ENCODE peak calls at places on chromosomes 4 and X, in six cellular contexts. V, C, Z, X, U and R are unnamed samples.

GRCh38 chr4:37066149-37066548 is 178.4 kb upstream of the NWD2 start:
- DNase-seq in V (peak), C (no peak), U (no peak), X (no peak), Z (peak), R (no peak)

GRCh38 chrX:137432609-137433008 is 133.3 kb upstream of the ZIC3 start:
- DNase-seq in V (peak), C (no peak), Z (no peak), U (no peak), X (no peak), R (no peak)

GRCh38 chr4:8231551-8232049 is 32.5 kb downstream of the SH3TC1 start:
- DNase-seq in C (no peak), V (no peak), U (no peak), X (no peak), Z (no peak), R (no peak)

GRCh38 chr4:177118596-177118995 is 191.1 kb upstream of the NEIL3 start:
- DNase-seq in X (no peak), V (peak), Z (peak), C (peak), U (peak), R (peak)

GRCh38 chrX:129732857-129733256 is 5.9 kb upstream of the XPNPEP2 start:
- DNase-seq in X (no peak), U (no peak), C (no peak), V (no peak), Z (no peak), R (no peak)

GRCh38 chrX:10124506-10125247 is 32.1 kb upstream of the CLCN4 start:
- DNase-seq in X (no peak), V (no peak), U (no peak), Z (no peak), C (no peak), R (no peak)

GRCh38 chr4:96317924-96318323 is 478.0 kb downstream of the PDHA2 start:
- DNase-seq in V (no peak), Z (no peak), X (no peak), U (no peak), C (no peak), R (no peak)

GRCh38 chr4:180767330-180767729 is 1475.9 kb upstream of the TENM3 start:
- DNase-seq in X (no peak), U (no peak), V (no peak), C (no peak), Z (no peak), R (no peak)

GRCh38 chr4:118773082-118773792 is 62.7 kb downstream of the SEC24D start:
- DNase-seq in Z (no peak), X (no peak), C (no peak), V (no peak), U (no peak), R (no peak)

GRCh38 chr4:3481783-3482397 is 18.8 kb downstream of the DOK7 start:
- DNase-seq in V (no peak), C (no peak), Z (no peak), U (no peak), X (no peak), R (no peak)

GRCh38 chrX:125757794-125758564 is 408.1 kb downstream of the DCAF12L2 start:
- DNase-seq in X (no peak), U (no peak), C (no peak), V (peak), Z (peak), R (peak)

GRCh38 chrX:45771114-45771513 is 570.4 kb upstream of the DIPK2B start:
- DNase-seq in C (peak), Z (no peak), V (no peak), U (peak), X (no peak), R (peak)

GRCh38 chr4:126604273-126604867 is 1028.4 kb upstream of the INTU start:
- DNase-seq in Z (peak), U (peak), V (no peak), C (peak), X (no peak), R (peak)

GRCh38 chr4:168835880-168836454 is 174.1 kb downstream of the CBR4 start:
- DNase-seq in V (no peak), Z (no peak), X (no peak), U (no peak), C (no peak), R (no peak)

GRCh38 chrX:100721328-100721727 is 10.6 kb downstream of the SYTL4 start:
- DNase-seq in V (no peak), C (no peak), U (no peak), X (no peak), Z (no peak), R (no peak)

GRCh38 chrX:80237072-80237471 is 183.2 kb upstream of the TENT5D start:
- DNase-seq in V (no peak), C (no peak), U (no peak), Z (no peak), X (no peak), R (peak)

GRCh38 chrX:116232833-116233232 is 62.3 kb downstream of the AGTR2 start:
- DNase-seq in U (no peak), C (peak), Z (no peak), V (no peak), X (no peak), R (peak)

GRCh38 chr4:16722386-16722785 is 176.1 kb downstream of the LDB2 start:
- DNase-seq in X (no peak), U (no peak), Z (no peak), C (no peak), V (no peak), R (no peak)

GRCh38 chr4:7282094-7282370 is 89.7 kb downstream of the SORCS2 start:
- DNase-seq in V (no peak), Z (no peak), U (no peak), X (no peak), C (no peak), R (no peak)

GRCh38 chr4:156109943-156110925 is 156.6 kb upstream of the CTSO start:
- DNase-seq in Z (no peak), C (peak), U (no peak), X (no peak), V (peak), R (peak)

GRCh38 chr4:140556372-140557085 is 12.2 kb downstream of the UCP1 start:
- DNase-seq in X (no peak), C (no peak), V (no peak), Z (no peak), U (no peak), R (no peak)

GRCh38 chr4:2694691-2695090 is 61.4 kb downstream of the TNIP2 start:
- DNase-seq in U (no peak), V (no peak), X (peak), Z (no peak), C (no peak), R (no peak)

GRCh38 chr4:184766421-184766820 is 32.5 kb upstream of the CENPU start:
- DNase-seq in V (no peak), X (no peak), U (no peak), Z (no peak), C (no peak), R (no peak)

GRCh38 chr4:139913995-139914394 is 240.0 kb downstream of the MAML3 start:
- DNase-seq in X (no peak), V (no peak), U (no peak), Z (no peak), C (peak), R (peak)

GRCh38 chrX:18898517-18898916 is 85.4 kb downstream of the PHKA2 start:
- DNase-seq in Z (no peak), X (no peak), C (no peak), U (no peak), V (no peak), R (no peak)

GRCh38 chr4:113665036-113665435 is 96.5 kb downstream of the CAMK2D start:
- DNase-seq in X (no peak), U (no peak), Z (no peak), C (no peak), V (no peak), R (no peak)

GRCh38 chrX:134004038-134004437 is 18.6 kb upstream of the GPC3 start:
- DNase-seq in X (no peak), U (no peak), C (peak), Z (no peak), V (no peak), R (peak)

GRCh38 chr4:21134994-21135393 is 434.7 kb downstream of the PACRGL start:
- DNase-seq in V (no peak), U (no peak), C (peak), X (no peak), Z (no peak), R (no peak)
- TF ChIP-seq CTCF in V (peak), U (no peak), C (peak), X (no peak), Z (no peak), R (no peak)

GRCh38 chrX:146055733-146056132 is 238.1 kb downstream of the SLITRK2 start:
- DNase-seq in V (no peak), U (no peak), X (no peak), Z (no peak), C (no peak), R (no peak)
- H3K4me3 ChIP-seq in V (no peak), U (no peak), X (no peak), Z (no peak), C (no peak), R (no peak)

GRCh38 chrX:30865020-30865419 is 24.0 kb downstream of the TAB3 start:
- DNase-seq in C (peak), V (peak), X (no peak), U (no peak), Z (peak), R (no peak)
- TF ChIP-seq CTCF in C (no peak), V (no peak), X (no peak), U (no peak), Z (no peak), R (peak)

GRCh38 chr4:24795666-24796381 is 451 bp downstream of the SOD3 start:
- DNase-seq in X (no peak), U (no peak), C (no peak), V (no peak), Z (no peak), R (peak)
- H3K4me3 ChIP-seq in X (peak), U (peak), C (peak), V (no peak), Z (no peak), R (peak)

DNA sequence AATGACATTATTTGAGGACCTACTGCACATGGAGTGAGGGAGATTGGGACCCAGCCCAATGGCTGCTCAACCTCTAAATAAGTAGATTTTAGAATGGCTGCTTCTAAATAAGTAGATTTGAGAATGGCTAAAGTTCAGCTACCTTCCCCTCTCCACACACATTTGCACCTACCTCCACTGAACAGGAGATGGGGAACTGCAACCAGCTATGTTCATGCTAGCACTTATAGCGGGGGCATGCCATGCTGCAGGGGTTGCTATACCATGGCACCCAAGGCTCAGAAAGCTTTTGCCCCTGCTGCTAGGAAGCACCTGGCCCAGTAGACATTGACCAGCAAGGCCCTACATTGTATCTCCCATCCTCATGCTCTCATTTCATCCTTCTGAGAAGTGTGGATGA is 70.2 kb upstream of the MAOA start:
- DNase-seq in X (no peak), Z (no peak), C (no peak), V (no peak), U (no peak), R (no peak)
- TF ChIP-seq CTCF in X (no peak), Z (no peak), C (no peak), V (no peak), U (no peak), R (no peak)

GRCh38 chr4:880684-881405 is 51.3 kb downstream of the GAK start:
- DNase-seq in C (no peak), Z (no peak), V (no peak), X (no peak), U (no peak), R (no peak)
- H3K4me3 ChIP-seq in C (no peak), Z (no peak), V (no peak), X (no peak), U (no peak), R (no peak)

GRCh38 chr4:11418610-11419009 is 10.1 kb downstream of the HS3ST1 start:
- DNase-seq in Z (no peak), X (no peak), U (no peak), C (no peak), V (no peak), R (no peak)
- TF ChIP-seq CTCF in Z (no peak), X (no peak), U (peak), C (peak), V (no peak), R (no peak)

DNA sequence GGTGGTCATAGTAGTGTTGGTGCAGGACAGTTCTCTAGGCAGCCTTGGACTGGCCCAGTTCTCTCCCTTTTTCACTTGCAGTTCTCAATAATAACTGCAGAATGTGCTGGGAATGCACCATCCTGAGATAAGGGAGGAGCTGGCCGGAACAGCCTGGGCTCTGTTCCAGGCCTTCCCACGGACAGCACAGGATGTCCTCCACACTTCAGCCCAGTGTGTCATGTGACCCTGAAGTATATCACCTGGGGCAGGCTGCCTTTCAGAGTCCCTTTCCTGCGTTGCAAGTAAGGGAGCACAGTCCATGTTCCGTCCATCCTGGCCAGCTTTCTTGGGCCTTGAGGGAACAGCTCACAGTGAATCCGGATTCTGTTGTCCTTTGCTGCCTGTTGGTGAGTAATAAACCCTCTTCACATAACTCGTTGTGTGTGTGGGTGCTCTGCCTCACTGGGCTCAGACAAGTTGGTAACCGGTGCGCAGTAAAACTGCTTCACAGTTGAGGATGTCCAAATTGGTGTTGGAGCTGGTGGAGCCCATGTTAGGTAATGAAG is 32.3 kb upstream of the BBS12 start:
- DNase-seq in U (no peak), C (peak), Z (peak), X (no peak), V (peak), R (peak)
- H3K4me3 ChIP-seq in U (no peak), C (peak), Z (peak), X (no peak), V (no peak), R (no peak)

GRCh38 chrX:34562006-34562405 is 95.1 kb downstream of the TMEM47 start:
- DNase-seq in Z (no peak), V (no peak), C (peak), X (no peak), U (no peak), R (no peak)
- TF ChIP-seq CTCF in Z (no peak), V (no peak), C (no peak), X (no peak), U (no peak), R (no peak)